ENCODE peak calls at places on chromosomes 16 and 17, in six cellular contexts. W is HepG2, Y is HCT116, J is SK-N-SH, G is K562, M is H1. N is an unnamed sample.

GRCh38 chr16:89506791-89507191 is 1.4 kb upstream of the SPG7 start:
- DNase-seq in W (no peak), J (no peak), Y (no peak), G (peak; percentile 35), M (no peak), N (no peak)

GRCh38 chr17:59418732-59419166 is 87.3 kb downstream of the YPEL2 start:
- DNase-seq in W (no peak), J (peak; percentile 54), G (no peak), Y (no peak), M (no peak), N (peak; percentile 18)

GRCh38 chr16:19382084-19382801 is 35.4 kb upstream of the TMC5 start:
- DNase-seq in Y (no peak), J (peak; percentile 10), G (no peak), W (peak; percentile 75), M (no peak), N (no peak)

GRCh38 chr17:80930335-80931040 is 61.2 kb upstream of the CHMP6 start:
- DNase-seq in M (no peak), G (no peak), W (no peak), J (no peak), Y (no peak), N (no peak)

GRCh38 chr16:80936410-80936809 is 70.3 kb downstream of the CMC2 start:
- DNase-seq in G (no peak), J (no peak), W (no peak), Y (no peak), M (no peak), N (no peak)

GRCh38 chr16:89217388-89218191 is at the start of gene ZNF778:
- DNase-seq in G (peak; percentile 88), J (peak; percentile 95), W (peak; percentile 77), Y (peak; percentile 73), M (no peak), N (peak; percentile 91)

GRCh38 chr17:2929881-2930533 is 133.4 kb downstream of the OR1D5 start:
- DNase-seq in Y (peak; percentile 19), J (peak; percentile 85), G (peak; percentile 57), W (peak; percentile 29), M (peak; percentile 47), N (peak; percentile 54)

GRCh38 chr17:27088767-27089078 is 205.2 kb upstream of the WSB1 start:
- DNase-seq in W (no peak), M (no peak), J (no peak), Y (no peak), G (no peak), N (no peak)

GRCh38 chr17:74853048-74853397 is 6.7 kb downstream of the GRIN2C start:
- DNase-seq in M (no peak), J (no peak), Y (no peak), G (no peak), W (no peak), N (no peak)

GRCh38 chr17:4519361-4519788 is 20.7 kb downstream of the SPNS2 start:
- DNase-seq in M (no peak), W (no peak), Y (no peak), J (no peak), G (no peak), N (no peak)

GRCh38 chr17:16106161-16106891 is 106.7 kb downstream of the TTC19 start:
- DNase-seq in W (peak; percentile 12), G (peak; percentile 10), Y (no peak), J (no peak), M (no peak), N (no peak)

GRCh38 chr17:61284746-61285145 is 114.9 kb upstream of the TBX2 start:
- DNase-seq in Y (no peak), M (no peak), W (no peak), G (no peak), J (no peak), N (no peak)

GRCh38 chr17:79859676-79860615 is 20.7 kb upstream of the CBX4 start:
- DNase-seq in J (no peak), G (no peak), Y (no peak), M (no peak), W (no peak), N (no peak)

GRCh38 chr16:56460101-56460500 is 8.7 kb downstream of the OGFOD1 start:
- DNase-seq in J (no peak), M (no peak), Y (no peak), W (no peak), G (no peak), N (no peak)

GRCh38 chr17:68087851-68088250 is 52.3 kb downstream of the KPNA2 start:
- DNase-seq in Y (no peak), W (no peak), M (no peak), G (no peak), J (no peak), N (no peak)

GRCh38 chr17:4554997-4555799 is at the start of gene MYBBP1A:
- DNase-seq in W (peak; percentile 92), Y (peak; percentile 86), J (peak; percentile 100), G (peak; percentile 97), M (peak; percentile 84), N (peak; percentile 96)

GRCh38 chr17:70239391-70239826 is 70.1 kb downstream of the KCNJ2 start:
- DNase-seq in J (no peak), W (no peak), Y (no peak), M (no peak), G (no peak), N (no peak)

GRCh38 chr17:33284022-33284421 is 9.1 kb downstream of the ASIC2 start:
- DNase-seq in M (no peak), J (no peak), W (peak; percentile 37), G (no peak), Y (no peak), N (peak; percentile 54)

GRCh38 chr16:88706965-88707871 is 915 bp downstream of the CTU2 start:
- DNase-seq in G (peak; percentile 59), Y (no peak), M (no peak), J (no peak), W (no peak), N (no peak)

GRCh38 chr16:10145636-10146035 is 36.6 kb downstream of the GRIN2A start:
- DNase-seq in W (no peak), M (no peak), J (no peak), Y (no peak), G (no peak), N (no peak)

GRCh38 chr16:35752773-35753558 is 2293.6 kb downstream of the TP53TG3F start:
- DNase-seq in W (no peak), M (no peak), G (no peak), J (no peak), Y (no peak), N (no peak)

GRCh38 chr16:35752012-35752772 is 2292.8 kb downstream of the TP53TG3F start:
- DNase-seq in M (no peak), W (no peak), G (no peak), Y (no peak), J (no peak), N (no peak)

GRCh38 chr16:35750157-35750689 is 2290.8 kb downstream of the TP53TG3F start:
- DNase-seq in J (no peak), M (no peak), W (no peak), Y (no peak), G (no peak), N (no peak)

GRCh38 chr16:35750701-35751104 is 2291.3 kb downstream of the TP53TG3F start:
- DNase-seq in W (no peak), M (no peak), G (no peak), Y (no peak), J (no peak), N (no peak)

DNA sequence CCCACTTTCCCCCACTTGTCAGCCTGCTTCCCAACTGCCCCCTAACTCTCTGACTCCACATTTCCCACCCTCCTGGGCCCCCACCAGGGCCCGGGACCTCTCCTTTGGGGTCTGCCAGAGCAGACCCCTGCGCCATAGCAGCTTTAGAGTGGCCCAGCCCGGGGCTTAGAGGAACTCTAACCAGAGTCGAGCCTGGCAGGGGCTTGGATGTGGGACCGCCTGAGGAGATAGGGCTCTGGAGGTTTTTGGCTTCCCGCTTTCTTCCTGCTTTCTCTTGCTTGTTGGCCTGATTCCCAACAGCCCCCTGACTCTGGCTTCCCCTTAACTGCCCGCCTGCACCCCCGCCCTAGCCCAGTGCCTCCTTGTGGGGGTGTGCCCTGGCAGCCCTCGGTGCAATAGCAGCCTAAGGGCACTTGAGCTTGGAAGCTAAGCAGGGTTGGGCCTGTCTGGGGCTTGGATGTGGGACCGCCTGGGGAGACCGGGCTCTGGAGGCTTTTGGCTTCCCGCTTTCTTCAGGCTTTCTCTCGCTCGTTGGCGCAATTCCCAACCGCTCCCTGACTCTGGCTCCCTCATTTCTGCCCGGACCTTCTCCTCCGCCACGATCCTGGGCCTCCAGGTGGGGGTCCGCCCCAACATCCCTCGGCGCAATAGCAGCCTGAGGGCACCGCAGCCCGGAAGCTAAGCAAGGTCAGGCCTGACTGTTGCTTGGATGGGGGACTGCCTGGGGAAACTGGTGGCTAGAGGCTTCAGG is 2292.0 kb downstream of the TP53TG3F start:
- DNase-seq in W (no peak), Y (no peak), J (no peak), M (no peak), G (no peak), N (no peak)
- TF ChIP-seq JUND in W (no peak), Y (no peak), J (no peak), M (no peak), G (no peak), N (no peak)

GRCh38 chr16:49356728-49357488 is 16.7 kb upstream of the C16orf78 start:
- DNase-seq in M (no peak), W (no peak), J (no peak), Y (no peak), G (no peak), N (no peak)
- TF ChIP-seq JUND in M (no peak), W (no peak), J (no peak), Y (no peak), G (no peak), N (no peak)

DNA sequence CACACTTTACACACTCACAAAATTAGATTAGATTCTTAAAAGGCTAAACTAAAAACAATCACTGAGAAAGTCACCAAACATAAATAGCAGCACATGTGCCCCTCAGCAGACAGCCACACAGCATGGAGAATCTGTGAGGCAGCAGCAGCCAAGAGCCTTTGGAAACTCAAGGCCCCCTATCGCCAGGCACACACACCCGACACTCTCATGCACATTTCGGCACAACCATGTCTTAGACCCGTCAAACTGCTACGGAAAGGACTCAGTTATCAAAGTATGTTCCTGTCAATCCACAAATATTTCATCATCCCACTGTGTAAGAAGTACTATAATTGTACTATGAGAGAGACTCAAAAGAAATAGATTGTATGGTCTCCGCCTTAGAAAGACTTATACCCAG is 20.9 kb downstream of the UBE2O start:
- DNase-seq in J (no peak), W (no peak), M (no peak), Y (no peak), G (no peak), N (no peak)
- TF ChIP-seq JUND in J (no peak), W (no peak), M (no peak), Y (no peak), G (no peak), N (no peak)

GRCh38 chr16:4525069-4525468 is 13.5 kb downstream of the CDIP1 start:
- DNase-seq in W (no peak), M (no peak), G (no peak), Y (no peak), J (no peak), N (no peak)
- TF ChIP-seq JUND in W (no peak), M (no peak), G (no peak), Y (no peak), J (no peak), N (no peak)

DNA sequence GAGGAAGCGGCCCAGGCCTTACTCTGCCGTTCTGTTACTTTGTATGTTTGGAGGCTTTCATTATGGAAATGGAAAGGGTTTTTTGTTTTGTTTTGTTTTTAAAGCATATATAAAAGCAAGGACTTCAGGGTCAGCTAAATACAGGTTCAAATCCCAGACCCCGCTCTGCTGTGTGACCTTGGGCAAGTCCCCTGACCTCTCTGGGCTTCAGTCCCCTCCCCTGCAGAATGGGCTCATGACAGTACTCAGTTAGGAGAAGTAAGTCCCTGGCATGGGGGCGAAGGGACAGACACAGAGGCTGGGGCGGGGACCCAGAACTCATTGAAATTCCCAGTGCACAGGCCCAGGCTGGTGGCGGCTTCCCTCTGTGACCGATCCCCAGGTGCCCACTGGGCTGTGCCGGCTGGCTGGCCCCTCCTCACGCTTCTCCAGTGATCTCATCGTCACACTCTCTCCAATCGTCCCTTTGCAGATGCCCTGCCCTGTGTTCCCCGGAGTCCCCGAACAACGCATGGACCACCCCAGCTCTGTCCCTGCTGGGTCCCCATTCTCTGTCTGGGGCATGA is 979 bp upstream of the CIBAR2 start:
- DNase-seq in W (no peak), J (no peak), Y (no peak), G (no peak), M (no peak), N (no peak)
- TF ChIP-seq JUND in W (no peak), J (no peak), Y (no peak), G (no peak), M (no peak), N (no peak)

N was measured in T47D.